ENCODE peak calls at places on chromosome 9, in six cellular contexts. B is breast epithelium, O is body of pancreas, F is A549, M is uterus, C is testis. U is an unnamed sample.

GRCh38 chr9:2040828-2041227 is 25.7 kb downstream of the SMARCA2 start:
- DNase-seq in B (no peak), O (no peak), F (no peak), M (no peak), C (no peak), U (no peak)

GRCh38 chr9:75083188-75083976 is 4.6 kb downstream of the NMRK1 start:
- DNase-seq in B (peak; percentile 37), O (peak; percentile 70), F (no peak), M (no peak), C (no peak), U (peak; percentile 71)

GRCh38 chr9:103661663-103662062 is 432.4 kb upstream of the SMC2 start:
- DNase-seq in B (no peak), O (no peak), F (no peak), M (no peak), C (no peak), U (no peak)

GRCh38 chr9:89398651-89399050 is 80.4 kb downstream of the SECISBP2 start:
- DNase-seq in B (no peak), O (no peak), F (no peak), M (no peak), C (no peak), U (no peak)

GRCh38 chr9:137511758-137512463 is 38.3 kb downstream of the PNPLA7 start:
- DNase-seq in B (no peak), O (no peak), F (no peak), M (no peak), C (no peak), U (no peak)

GRCh38 chr9:69476016-69476415 is 151.0 kb downstream of the ENTREP1 start:
- DNase-seq in B (no peak), O (no peak), F (no peak), M (no peak), C (no peak), U (no peak)

GRCh38 chr9:108786756-108787663 is 68.8 kb downstream of the ACTL7B start:
- DNase-seq in B (no peak), O (no peak), F (peak; percentile 21), M (no peak), C (no peak), U (no peak)

GRCh38 chr9:83066771-83067170 is 3.8 kb upstream of the RASEF start:
- DNase-seq in B (no peak), O (no peak), F (no peak), M (no peak), C (no peak), U (no peak)

GRCh38 chr9:133393399-133393798 is 17.2 kb downstream of the STKLD1 start:
- DNase-seq in B (no peak), O (no peak), F (no peak), M (no peak), C (no peak), U (no peak)

GRCh38 chr9:84366683-84367082 is 26.1 kb upstream of the SLC28A3 start:
- DNase-seq in B (no peak), O (no peak), F (no peak), M (no peak), C (no peak), U (no peak)

GRCh38 chr9:70257991-70258691 is 637 bp upstream of the SMC5 start:
- DNase-seq in B (peak; percentile 74), O (peak; percentile 81), F (no peak), M (no peak), C (peak; percentile 60), U (peak; percentile 85)

GRCh38 chr9:97990259-97990658 is 7.1 kb downstream of the ANP32B start:
- DNase-seq in B (no peak), O (no peak), F (peak; percentile 63), M (no peak), C (no peak), U (no peak)

GRCh38 chr9:19049872-19050636 is 827 bp downstream of the RRAGA start:
- DNase-seq in B (no peak), O (no peak), F (no peak), M (no peak), C (peak; percentile 32), U (peak; percentile 16)

GRCh38 chr9:98074119-98074990 is 17.8 kb downstream of the NANS start:
- DNase-seq in B (no peak), O (peak; percentile 47), F (peak; percentile 65), M (peak; percentile 52), C (peak; percentile 72), U (peak; percentile 82)

GRCh38 chr9:87422999-87423398 is 74.7 kb upstream of the DAPK1 start:
- DNase-seq in B (no peak), O (no peak), F (no peak), M (no peak), C (no peak), U (no peak)

GRCh38 chr9:108142504-108143201 is 653.1 kb upstream of the KLF4 start:
- DNase-seq in B (peak; percentile 95), O (peak; percentile 43), F (no peak), M (peak; percentile 76), C (peak; percentile 88), U (peak; percentile 85)

GRCh38 chr9:70484232-70485130 is 70.0 kb upstream of the KLF9 start:
- DNase-seq in B (no peak), O (peak; percentile 48), F (peak; percentile 86), M (no peak), C (peak; percentile 58), U (peak; percentile 42)

GRCh38 chr9:95822583-95823431 is 52.7 kb upstream of the ERCC6L2 start:
- DNase-seq in B (no peak), O (no peak), F (no peak), M (no peak), C (no peak), U (no peak)

GRCh38 chr9:12667892-12668291 is 25.3 kb upstream of the TYRP1 start:
- DNase-seq in B (no peak), O (no peak), F (no peak), M (no peak), C (no peak), U (no peak)

GRCh38 chr9:133487331-133487725 is 8.4 kb upstream of the SLC2A6 start:
- DNase-seq in B (no peak), O (no peak), F (no peak), M (no peak), C (no peak), U (no peak)

GRCh38 chr9:108761530-108762347 is 94.0 kb downstream of the ACTL7B start:
- DNase-seq in B (peak; percentile 32), O (peak; percentile 64), F (peak; percentile 85), M (peak; percentile 37), C (peak; percentile 76), U (peak; percentile 61)

GRCh38 chr9:37944266-37944650 is 40.3 kb upstream of the SLC25A51 start:
- DNase-seq in B (no peak), O (no peak), F (no peak), M (peak; percentile 46), C (no peak), U (no peak)

DNA sequence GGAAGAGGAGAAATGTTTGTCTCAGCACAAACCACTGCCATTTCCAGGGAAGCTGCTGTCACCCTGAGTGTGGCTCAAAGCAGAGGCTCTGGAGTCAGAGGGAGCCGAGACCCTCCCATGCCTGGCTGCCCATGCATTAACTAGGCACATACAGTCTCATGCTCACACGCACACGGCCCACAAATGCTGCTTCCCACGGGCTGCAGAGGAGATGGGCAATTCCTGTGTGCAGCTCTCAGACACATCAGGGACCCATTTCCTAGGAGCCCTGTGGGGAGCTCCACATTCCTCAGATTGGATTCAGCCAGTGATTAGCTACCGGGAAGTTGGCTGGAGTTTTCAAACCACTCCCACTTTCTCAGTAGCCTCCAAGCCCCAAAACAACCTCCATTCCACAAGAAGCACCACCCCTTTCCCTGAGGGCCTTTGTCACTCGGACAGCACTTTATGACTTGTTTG is 9.1 kb upstream of the PTGES start:
- DNase-seq in B (peak; percentile 67), O (no peak), F (no peak), M (no peak), C (no peak), U (no peak)
- H3K27ac ChIP-seq in B (peak overlapping the region; percentile 91), O (peak overlapping the region; percentile 47), F (peak overlapping the region; percentile 59), M (peak overlapping the region; percentile 46), C (no peak overlapping the region), U (peak overlapping the region; percentile 72)

DNA sequence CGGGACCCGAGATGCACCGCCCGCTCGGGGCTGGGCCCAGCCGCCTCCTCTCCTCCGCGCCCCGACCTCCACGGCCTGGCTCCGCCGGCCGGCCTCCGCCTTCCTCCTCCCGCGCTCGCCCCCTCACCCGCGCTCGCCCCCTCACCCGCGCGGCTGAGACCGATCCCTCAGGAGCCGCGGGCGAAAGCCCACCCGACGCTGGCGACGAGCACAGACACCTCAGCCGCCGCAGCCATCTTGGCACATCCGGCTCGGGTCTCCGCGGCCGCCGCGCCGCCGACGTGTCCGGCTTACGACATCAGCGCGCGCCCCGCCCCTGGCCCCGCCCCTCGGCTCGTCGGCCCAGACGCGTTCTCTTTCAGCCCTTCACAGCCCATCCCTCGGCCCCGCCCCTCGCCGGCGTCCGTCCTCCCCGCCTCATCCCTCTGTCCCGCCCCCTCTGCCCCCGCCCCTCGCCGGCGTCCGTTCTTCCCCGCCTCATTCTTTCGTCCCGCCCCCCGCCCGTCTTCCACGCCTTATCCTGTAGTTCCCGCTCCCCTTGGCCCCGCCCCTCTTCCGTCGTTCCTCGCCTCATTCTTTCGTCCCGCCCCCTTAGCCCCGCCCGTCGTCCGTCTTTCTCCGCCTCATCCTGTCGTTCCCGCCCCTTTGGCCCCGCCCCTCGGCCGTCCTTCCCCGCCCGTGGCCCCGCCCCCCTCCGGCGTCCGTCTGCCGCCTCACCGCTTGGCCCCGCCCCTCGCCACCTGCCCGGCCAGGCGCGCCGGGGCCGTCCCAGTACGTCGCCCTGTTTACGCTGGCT is at the start of gene SEC16A:
- DNase-seq in B (peak; percentile 98), O (peak; percentile 100), F (peak; percentile 82), M (peak; percentile 99), C (peak; percentile 100), U (peak; percentile 100)
- TF ChIP-seq POLR2A in B (peak; percentile 80), O (peak; percentile 93), F (peak; percentile 88), M (peak; percentile 94), C (peak; percentile 26), U (peak; percentile 94)

GRCh38 chr9:114096866-114097612 is 2.1 kb downstream of the KIF12 start:
- DNase-seq in B (no peak), O (no peak), F (no peak), M (peak; percentile 13), C (no peak), U (no peak)
- H3K4me3 ChIP-seq in B (no peak overlapping the region), O (no peak overlapping the region), F (peak overlapping the region; percentile 84), M (no peak overlapping the region), C (no peak overlapping the region), U (no peak overlapping the region)

GRCh38 chr9:121603028-121603427 is 48.4 kb upstream of the DAB2IP start:
- DNase-seq in B (no peak), O (no peak), F (no peak), M (no peak), C (no peak), U (no peak)

GRCh38 chr9:121599186-121599871 is 52.1 kb upstream of the DAB2IP start:
- DNase-seq in B (peak; percentile 83), O (peak; percentile 96), F (peak; percentile 84), M (peak; percentile 80), C (peak; percentile 27), U (peak; percentile 65)

GRCh38 chr9:121599872-121600585 is 51.4 kb upstream of the DAB2IP start:
- DNase-seq in B (peak; percentile 22), O (peak; percentile 25), F (peak; percentile 48), M (no peak), C (no peak), U (no peak)

GRCh38 chr9:121598167-121599000 is 53.0 kb upstream of the DAB2IP start:
- DNase-seq in B (peak; percentile 87), O (peak; percentile 86), F (no peak), M (peak; percentile 87), C (peak; percentile 77), U (peak; percentile 75)

DNA sequence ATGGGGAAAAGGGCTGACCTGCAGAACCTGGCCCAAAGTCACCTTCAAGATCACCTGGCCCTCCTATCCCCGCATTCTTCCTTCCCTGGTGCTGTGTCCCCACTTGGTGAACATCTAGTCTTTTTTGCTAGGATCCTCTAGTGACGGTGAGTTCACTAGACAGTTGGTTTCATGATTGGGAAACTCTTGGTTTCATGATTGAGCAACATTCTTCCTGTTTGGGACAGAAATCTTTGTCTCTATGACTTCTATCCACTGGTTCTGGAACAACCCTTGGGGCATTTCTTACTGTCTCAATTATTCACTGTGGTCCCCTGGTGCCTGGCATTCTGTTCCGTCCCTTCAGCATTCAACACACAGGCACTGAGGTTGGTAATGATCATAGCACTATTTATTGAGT is 50.2 kb upstream of the DAB2IP start:
- DNase-seq in B (peak; percentile 32), O (no peak), F (no peak), M (no peak), C (no peak), U (no peak)
- H3K27ac ChIP-seq in B (peak overlapping the region; percentile 94), O (no peak overlapping the region), F (no peak overlapping the region), M (no peak overlapping the region), C (no peak overlapping the region), U (no peak overlapping the region)